ENCODE peak calls at places on chromosome 21, in five cellular contexts. R is left lung, I is BJ, A is MM.1S, K is brain microvascular endothelial cell. Q is an unnamed sample.
A peak's percentile ranks its signal among the peaks of the same experiment; 100 is the strongest.

GRCh38 chr21:20591294-20591693 is 406.9 kb upstream of the NCAM2 start:
- DNase-seq in R (no peak), I (no peak), A (no peak), K (peak; percentile 1), Q (no peak)

GRCh38 chr21:35504277-35504676 is 455.2 kb upstream of the RUNX1 start:
- DNase-seq in R (no peak), I (no peak), A (no peak), K (no peak), Q (no peak)

GRCh38 chr21:31714741-31715365 is 17.1 kb downstream of the SCAF4 start:
- DNase-seq in R (no peak), I (no peak), A (no peak), K (no peak), Q (no peak)

GRCh38 chr21:46078984-46079356 is 18.9 kb upstream of the COL6A2 start:
- DNase-seq in R (no peak), I (no peak), A (no peak), K (no peak), Q (no peak)

GRCh38 chr21:15124731-15125130 is 59.9 kb upstream of the NRIP1 start:
- DNase-seq in R (no peak), I (no peak), A (no peak), K (no peak), Q (no peak)

GRCh38 chr21:46181436-46181835 is 2.8 kb downstream of the SPATC1L start:
- DNase-seq in R (no peak), I (no peak), A (no peak), K (no peak), Q (no peak)

GRCh38 chr21:25421327-25422028 is 185.8 kb downstream of the MRPL39 start:
- DNase-seq in R (no peak), I (no peak), A (peak; percentile 47), K (peak; percentile 53), Q (peak; percentile 59)

GRCh38 chr21:19771881-19772280 is 1226.3 kb upstream of the NCAM2 start:
- DNase-seq in R (no peak), I (no peak), A (no peak), K (no peak), Q (no peak)

GRCh38 chr21:46041183-46041582 is 56.7 kb upstream of the COL6A2 start:
- DNase-seq in R (no peak), I (no peak), A (no peak), K (no peak), Q (no peak)

GRCh38 chr21:30831194-30831765 is 1.7 kb upstream of the KRTAP7-1 start:
- DNase-seq in R (no peak), I (no peak), A (peak; percentile 70), K (peak; percentile 8), Q (peak; percentile 13)

GRCh38 chr21:17829472-17829871 is 10.3 kb upstream of the C21orf91 start:
- DNase-seq in R (no peak), I (peak; percentile 54), A (no peak), K (peak; percentile 11), Q (no peak)

GRCh38 chr21:20507783-20508182 is 490.4 kb upstream of the NCAM2 start:
- DNase-seq in R (peak; percentile 53), I (no peak), A (no peak), K (no peak), Q (no peak)

GRCh38 chr21:16773206-16773605 is 739.6 kb upstream of the CXADR start:
- DNase-seq in R (no peak), I (no peak), A (no peak), K (no peak), Q (no peak)

GRCh38 chr21:31922881-31923280 is 50.1 kb downstream of the HUNK start:
- DNase-seq in R (no peak), I (no peak), A (no peak), K (no peak), Q (no peak)

GRCh38 chr21:34344058-34344425 is 19.8 kb upstream of the KCNE2 start:
- DNase-seq in R (no peak), I (no peak), A (no peak), K (no peak), Q (no peak)

GRCh38 chr21:43585924-43586411 is 73.3 kb downstream of the HSF2BP start:
- DNase-seq in R (no peak), I (peak; percentile 97), A (no peak), K (peak; percentile 99), Q (peak; percentile 78)

GRCh38 chr21:26961704-26962103 is 5.2 kb downstream of the ADAMTS5 start:
- DNase-seq in R (no peak), I (no peak), A (no peak), K (no peak), Q (peak; percentile 75)

GRCh38 chr21:29487154-29487553 is 188.4 kb downstream of the BACH1 start:
- DNase-seq in R (no peak), I (no peak), A (no peak), K (no peak), Q (peak; percentile 56)

GRCh38 chr21:23887709-23888303 is 1719.5 kb downstream of the MRPL39 start:
- DNase-seq in R (no peak), I (no peak), A (peak; percentile 81), K (no peak), Q (no peak)

GRCh38 chr21:14889080-14889805 is 175.6 kb downstream of the NRIP1 start:
- DNase-seq in R (no peak), I (no peak), A (no peak), K (peak; percentile 87), Q (no peak)

GRCh38 chr21:35217504-35218060 is 168.5 kb upstream of the RUNX1 start:
- DNase-seq in R (no peak), I (peak; percentile 89), A (peak; percentile 46), K (peak; percentile 86), Q (no peak)

GRCh38 chr21:29335720-29336119 is 37.0 kb downstream of the BACH1 start:
- DNase-seq in R (no peak), I (no peak), A (no peak), K (no peak), Q (no peak)

GRCh38 chr21:46038871-46039397 is 57.4 kb downstream of the COL6A1 start:
- DNase-seq in R (peak; percentile 80), I (peak; percentile 33), A (no peak), K (peak; percentile 98), Q (no peak)

GRCh38 chr21:15289896-15290841 is 225.4 kb upstream of the NRIP1 start:
- DNase-seq in R (peak; percentile 77), I (no peak), A (peak; percentile 91), K (no peak), Q (no peak)

GRCh38 chr21:27155130-27155500 is 188.2 kb upstream of the ADAMTS5 start:
- DNase-seq in R (no peak), I (no peak), A (no peak), K (no peak), Q (no peak)

GRCh38 chr21:17045214-17045835 is 467.5 kb upstream of the CXADR start:
- DNase-seq in R (no peak), I (no peak), A (peak; percentile 17), K (peak; percentile 1), Q (no peak)

GRCh38 chr21:17264182-17264581 is 248.7 kb upstream of the CXADR start:
- DNase-seq in R (no peak), I (no peak), A (no peak), K (no peak), Q (no peak)

GRCh38 chr21:30116474-30116873 is 50.1 kb downstream of the CLDN17 start:
- DNase-seq in R (no peak), I (no peak), A (no peak), K (no peak), Q (no peak)

GRCh38 chr21:31885146-31885545 is 12.3 kb downstream of the HUNK start:
- DNase-seq in R (no peak), I (no peak), A (no peak), K (no peak), Q (no peak)

GRCh38 chr21:41542727-41543126 is 34.8 kb upstream of the TMPRSS2 start:
- DNase-seq in R (no peak), I (no peak), A (no peak), K (no peak), Q (no peak)
- H3K27me3 ChIP-seq in R (peaks cover 22% of the 10 kb centered on the region), I (peaks cover 5% of the 10 kb centered on the region), A (no peaks in the 10 kb centered on the region), K (peaks cover 2% of the 10 kb centered on the region), Q (no peaks in the 10 kb centered on the region)

GRCh38 chr21:28215214-28215954 is 777.3 kb downstream of the LTN1 start:
- DNase-seq in R (no peak), I (peak; percentile 47), A (no peak), K (peak; percentile 69), Q (no peak)

GRCh38 chr21:28216976-28217523 is 775.6 kb downstream of the LTN1 start:
- DNase-seq in R (no peak), I (no peak), A (no peak), K (no peak), Q (no peak)

GRCh38 chr21:28221984-28222383 is 770.7 kb downstream of the LTN1 start:
- DNase-seq in R (no peak), I (no peak), A (no peak), K (no peak), Q (no peak)

GRCh38 chr21:28224191-28224755 is 768.4 kb downstream of the LTN1 start:
- DNase-seq in R (no peak), I (no peak), A (no peak), K (no peak), Q (no peak)

GRCh38 chr21:28220670-28221069 is 772.0 kb downstream of the LTN1 start:
- DNase-seq in R (no peak), I (no peak), A (no peak), K (no peak), Q (no peak)
- H3K4me3 ChIP-seq in R (no peak overlapping the region), I (no peak overlapping the region), A (no peak overlapping the region), K (no peak overlapping the region), Q (no peak overlapping the region)

GRCh38 chr21:42475526-42476492 is 20.2 kb downstream of the RSPH1 start:
- DNase-seq in R (no peak), I (no peak), A (no peak), K (no peak), Q (no peak)

GRCh38 chr21:42478504-42478903 is 17.5 kb downstream of the RSPH1 start:
- DNase-seq in R (no peak), I (no peak), A (peak; percentile 55), K (no peak), Q (no peak)

GRCh38 chr21:42474043-42474831 is 21.8 kb downstream of the RSPH1 start:
- DNase-seq in R (no peak), I (no peak), A (no peak), K (no peak), Q (no peak)

GRCh38 chr21:42474982-42475381 is 21.0 kb downstream of the RSPH1 start:
- DNase-seq in R (no peak), I (no peak), A (no peak), K (no peak), Q (no peak)

DNA sequence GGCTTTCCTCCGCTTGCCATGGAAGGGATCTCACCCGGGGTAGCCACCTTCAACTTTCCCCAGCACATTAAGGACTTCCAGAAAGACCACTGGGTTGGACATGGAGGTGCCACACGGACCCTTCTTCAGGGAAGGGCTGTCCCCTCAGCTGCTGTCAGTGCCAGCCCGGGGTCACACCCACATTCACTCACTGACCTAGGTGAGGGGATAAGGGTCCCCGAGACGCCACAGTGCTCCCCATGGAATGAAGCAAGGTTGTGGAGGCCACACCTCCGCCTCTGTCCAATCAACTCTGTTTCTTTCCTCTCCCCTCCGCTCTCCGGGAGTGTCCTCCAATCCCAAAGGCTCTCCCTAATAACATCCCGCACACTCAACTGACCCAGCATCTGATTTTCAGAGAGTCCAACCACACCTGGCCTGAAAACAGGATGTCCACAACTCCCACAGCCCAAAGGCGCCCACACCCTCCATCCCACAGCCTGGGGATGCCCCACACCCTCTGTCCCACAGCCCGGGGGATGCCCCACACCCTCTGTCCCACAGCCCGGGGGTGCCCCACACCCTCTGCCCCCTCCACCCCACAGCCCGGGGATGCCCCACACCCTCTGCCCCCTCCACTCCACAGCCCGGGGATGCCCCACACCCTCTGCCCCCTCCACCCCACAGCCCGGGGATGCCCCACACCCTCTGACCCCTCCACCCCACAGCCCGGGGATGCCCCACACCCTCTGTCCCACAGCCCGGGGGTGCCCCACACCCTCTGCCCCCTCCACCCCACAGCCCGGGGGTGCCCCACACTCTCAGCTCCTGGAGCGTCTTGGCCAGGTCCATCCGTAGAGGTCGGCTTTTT is 19.3 kb downstream of the RSPH1 start:
- DNase-seq in R (no peak), I (no peak), A (no peak), K (no peak), Q (no peak)
- H3K27me3 ChIP-seq in R (no peaks in the 10 kb centered on the region), I (no peaks in the 10 kb centered on the region), A (peaks cover 31% of the 10 kb centered on the region), K (no peaks in the 10 kb centered on the region), Q (peaks cover 2% of the 10 kb centered on the region)

GRCh38 chr21:44712203-44713028 is 1.0 kb upstream of the TSPEAR start:
- DNase-seq in R (no peak), I (no peak), A (no peak), K (no peak), Q (no peak)
- H3K4me3 ChIP-seq in R (no peak overlapping the region), I (no peak overlapping the region), A (no peak overlapping the region), K (no peak overlapping the region), Q (no peak overlapping the region)

Q was measured in HAP-1.